ENCODE peak calls at places on chromosomes 16 and 17, in nine cellular contexts. R is OCI-M1; T is prostate gland; C is HTR-8/SVneo; U is activated T-helper 1 cell treated with anti-CD3 and anti-CD28 coated beads, Interleukin-2, amount 50 U/mL, for 16 hours; S is activated CD4-positive, alpha-beta memory T cell treated with anti-CD3 and anti-CD28 coated beads, Interleukin-2, amount 10 ng/mL, durations not matched to agents 7 days and 5 days; Q is transverse colon; A is AG08396; F is NCI-H1694 treated with DMSO at 0.1 percent for 48 hours. J is an unnamed sample.

GRCh38 chr16:5024632-5025031 is 9.1 kb downstream of the NAGPA start:
- DNase-seq in R (peak; percentile 38), S (no peak), F (peak; percentile 42), Q (peak; percentile 44), A (no peak), C (peak; percentile 50), T (peak; percentile 16), U (no peak), J (peak; percentile 17)

GRCh38 chr17:37081287-37081686 is 132.5 kb downstream of the AATF start:
- DNase-seq in F (no peak), T (no peak), Q (no peak), U (no peak), A (no peak), S (no peak), C (no peak), R (peak; percentile 25), J (no peak)

GRCh38 chr17:27438631-27439030 is 17.6 kb upstream of the KSR1 start:
- DNase-seq in S (no peak), C (no peak), T (no peak), Q (no peak), R (no peak), F (no peak), A (no peak), U (no peak), J (no peak)

GRCh38 chr16:70523013-70523620 is at the start of gene COG4:
- DNase-seq in A (peak; percentile 88), S (peak; percentile 92), T (peak; percentile 77), C (peak; percentile 86), F (peak; percentile 82), Q (peak; percentile 89), U (peak; percentile 84), R (peak; percentile 93), J (peak; percentile 83)

GRCh38 chr17:42184717-42185496 is at the start of gene HCRT:
- DNase-seq in R (no peak), U (no peak), A (no peak), C (no peak), Q (no peak), T (no peak), S (no peak), F (no peak), J (no peak)

GRCh38 chr16:69097425-69097824 is 8.0 kb upstream of the HAS3 start:
- DNase-seq in Q (no peak), U (no peak), R (no peak), C (no peak), A (no peak), T (no peak), S (no peak), F (no peak), J (no peak)

GRCh38 chr16:27500801-27501200 is 48.9 kb downstream of the GTF3C1 start:
- DNase-seq in Q (no peak), F (no peak), C (no peak), U (no peak), S (no peak), R (no peak), T (no peak), A (no peak), J (no peak)

GRCh38 chr17:269616-270514 is 82.7 kb downstream of the RPH3AL start:
- DNase-seq in C (no peak), R (peak; percentile 49), S (no peak), U (no peak), A (no peak), F (peak; percentile 93), T (no peak), Q (no peak), J (no peak)

GRCh38 chr16:3904875-3905274 is 24.4 kb upstream of the CREBBP start:
- DNase-seq in Q (no peak), F (no peak), R (no peak), A (no peak), C (no peak), S (no peak), T (no peak), U (no peak), J (no peak)

GRCh38 chr16:81657731-81658130 is 121.4 kb upstream of the PLCG2 start:
- DNase-seq in T (no peak), F (no peak), S (no peak), Q (peak; percentile 30), C (no peak), A (no peak), R (no peak), U (no peak), J (no peak)

GRCh38 chr16:2004795-2005517 is 4.7 kb downstream of the ZNF598 start:
- DNase-seq in U (no peak), S (no peak), Q (no peak), T (no peak), R (no peak), C (no peak), A (no peak), F (no peak), J (no peak)

J was measured in RPMI7951.